ENCODE peak calls at places on chromosomes 1 and 21, in six cellular contexts. S is gastrocnemius medialis, N is A673, A is fibroblast of lung, M is psoas muscle, D is right lobe of liver. P is an unnamed sample.

GRCh38 chr1:95021794-95022193 is 51.0 kb downstream of the ALG14 start:
- DNase-seq in S (no peak), N (no peak), A (peak; percentile 66), M (no peak), D (no peak), P (no peak)

GRCh38 chr1:65844990-65845757 is 52.5 kb downstream of the PDE4B start:
- DNase-seq in S (no peak), N (no peak), A (no peak), M (no peak), D (no peak), P (no peak)

GRCh38 chr1:112549590-112549989 is 40.8 kb downstream of the WNT2B start:
- DNase-seq in S (no peak), N (no peak), A (no peak), M (no peak), D (no peak), P (no peak)

GRCh38 chr21:44987301-44987885 is 47.6 kb downstream of the SLX9 start:
- DNase-seq in S (no peak), N (no peak), A (no peak), M (no peak), D (no peak), P (no peak)

GRCh38 chr1:3409737-3410434 is 44.6 kb upstream of the ARHGEF16 start:
- DNase-seq in S (no peak), N (peak; percentile 49), A (peak; percentile 57), M (peak; percentile 39), D (no peak), P (peak; percentile 71)

GRCh38 chr1:23101891-23102688 is 66.6 kb downstream of the LUZP1 start:
- DNase-seq in S (no peak), N (peak; percentile 37), A (peak; percentile 66), M (no peak), D (no peak), P (no peak)

GRCh38 chr1:5960336-5960735 is 31.9 kb downstream of the NPHP4 start:
- DNase-seq in S (no peak), N (no peak), A (no peak), M (peak; percentile 5), D (no peak), P (peak; percentile 32)

GRCh38 chr1:35931424-35932157 is 686 bp downstream of the AGO3 start:
- DNase-seq in S (peak; percentile 19), N (peak; percentile 29), A (peak; percentile 8), M (no peak), D (peak; percentile 63), P (peak; percentile 56)

GRCh38 chr1:66331641-66332523 is 202.1 kb upstream of the SGIP1 start:
- DNase-seq in S (peak; percentile 83), N (peak; percentile 89), A (peak; percentile 85), M (peak; percentile 78), D (peak; percentile 74), P (peak; percentile 51)

GRCh38 chr1:5564578-5565257 is 427.5 kb downstream of the NPHP4 start:
- DNase-seq in S (no peak), N (no peak), A (no peak), M (no peak), D (no peak), P (no peak)

GRCh38 chr1:113946668-113947387 is 17.7 kb downstream of the HIPK1 start:
- DNase-seq in S (no peak), N (no peak), A (peak; percentile 36), M (no peak), D (no peak), P (no peak)

GRCh38 chr1:167797005-167797404 is 75.2 kb downstream of the MPZL1 start:
- DNase-seq in S (peak; percentile 82), N (peak; percentile 62), A (peak; percentile 94), M (peak; percentile 75), D (no peak), P (no peak)

GRCh38 chr1:50422675-50422945 is 633 bp downstream of the DMRTA2 start:
- DNase-seq in S (no peak), N (no peak), A (no peak), M (no peak), D (no peak), P (no peak)

GRCh38 chr1:195717651-195718050 is 890.6 kb downstream of the KCNT2 start:
- DNase-seq in S (no peak), N (peak; percentile 24), A (peak; percentile 14), M (no peak), D (no peak), P (no peak)

GRCh38 chr21:36630485-36631206 is 68.3 kb upstream of the SIM2 start:
- DNase-seq in S (peak; percentile 40), N (peak; percentile 66), A (peak; percentile 15), M (peak; percentile 46), D (peak; percentile 65), P (peak; percentile 64)

GRCh38 chr1:226987179-226987536 is 47.1 kb downstream of the COQ8A start:
- DNase-seq in S (peak; percentile 36), N (no peak), A (no peak), M (no peak), D (no peak), P (no peak)

GRCh38 chr21:43333301-43334062 is 93.4 kb downstream of the SIK1 start:
- DNase-seq in S (no peak), N (no peak), A (peak; percentile 92), M (peak; percentile 69), D (no peak), P (no peak)

GRCh38 chr1:228494970-228495853 is 8.0 kb downstream of the RNF187 start:
- DNase-seq in S (no peak), N (no peak), A (no peak), M (no peak), D (no peak), P (no peak)

GRCh38 chr1:8871965-8872399 is 6.5 kb downstream of the ENO1 start:
- DNase-seq in S (no peak), N (no peak), A (peak; percentile 58), M (no peak), D (no peak), P (no peak)

GRCh38 chr1:24315391-24315790 is 3.8 kb upstream of the GRHL3 start:
- DNase-seq in S (no peak), N (no peak), A (no peak), M (no peak), D (no peak), P (no peak)

GRCh38 chr1:2985121-2985561 is 36.1 kb upstream of the ACTRT2 start:
- DNase-seq in S (no peak), N (no peak), A (no peak), M (no peak), D (peak; percentile 32), P (no peak)

GRCh38 chr1:156052862-156053769 is 482 bp downstream of the UBQLN4 start:
- DNase-seq in S (peak; percentile 31), N (peak; percentile 85), A (peak; percentile 68), M (peak; percentile 67), D (peak; percentile 67), P (peak; percentile 81)

GRCh38 chr21:29265690-29266479 is 32.8 kb upstream of the BACH1 start:
- DNase-seq in S (no peak), N (peak; percentile 54), A (no peak), M (no peak), D (no peak), P (no peak)

GRCh38 chr1:152515454-152515823 is 1.2 kb downstream of the CRCT1 start:
- DNase-seq in S (no peak), N (peak; percentile 15), A (peak; percentile 41), M (no peak), D (no peak), P (no peak)

GRCh38 chr1:173532237-173532636 is 55.1 kb downstream of the PRDX6 start:
- DNase-seq in S (no peak), N (no peak), A (no peak), M (no peak), D (no peak), P (no peak)

GRCh38 chr21:46005081-46005480 is 23.5 kb downstream of the COL6A1 start:
- DNase-seq in S (no peak), N (no peak), A (no peak), M (no peak), D (no peak), P (peak; percentile 13)

GRCh38 chr1:7813677-7814373 is 29.7 kb downstream of the PER3 start:
- DNase-seq in S (no peak), N (no peak), A (no peak), M (no peak), D (no peak), P (no peak)

GRCh38 chr1:8976896-8977295 is 31.2 kb downstream of the CA6 start:
- DNase-seq in S (no peak), N (no peak), A (peak; percentile 39), M (no peak), D (no peak), P (peak; percentile 87)

GRCh38 chr1:26330276-26330675 is 12.5 kb downstream of the CD52 start:
- DNase-seq in S (no peak), N (no peak), A (no peak), M (no peak), D (no peak), P (no peak)

GRCh38 chr1:147509786-147510360 is 31.4 kb upstream of the BCL9 start:
- DNase-seq in S (no peak), N (no peak), A (no peak), M (no peak), D (no peak), P (no peak)

GRCh38 chr1:25556791-25557476 is 13.5 kb downstream of the LDLRAP1 start:
- DNase-seq in S (no peak), N (no peak), A (peak; percentile 57), M (no peak), D (no peak), P (no peak)

GRCh38 chr1:160101717-160102522 is 3.5 kb upstream of the IGSF8 start:
- DNase-seq in S (no peak), N (no peak), A (no peak), M (no peak), D (no peak), P (no peak)

GRCh38 chr1:3012511-3013291 is 8.6 kb upstream of the ACTRT2 start:
- DNase-seq in S (peak; percentile 12), N (peak; percentile 40), A (peak; percentile 2), M (peak; percentile 57), D (no peak), P (peak; percentile 69)

GRCh38 chr1:32742956-32743355 is 40.4 kb upstream of the SYNC start:
- DNase-seq in S (no peak), N (no peak), A (no peak), M (no peak), D (no peak), P (peak; percentile 67)
- H3K4me1 ChIP-seq in S (peaks cover 6% of the 10 kb centered on the region), N (no peaks in the 10 kb centered on the region), A (peaks cover 12% of the 10 kb centered on the region), M (peaks cover 18% of the 10 kb centered on the region), D (peaks cover 14% of the 10 kb centered on the region), P (peaks cover 6% of the 10 kb centered on the region)

DNA sequence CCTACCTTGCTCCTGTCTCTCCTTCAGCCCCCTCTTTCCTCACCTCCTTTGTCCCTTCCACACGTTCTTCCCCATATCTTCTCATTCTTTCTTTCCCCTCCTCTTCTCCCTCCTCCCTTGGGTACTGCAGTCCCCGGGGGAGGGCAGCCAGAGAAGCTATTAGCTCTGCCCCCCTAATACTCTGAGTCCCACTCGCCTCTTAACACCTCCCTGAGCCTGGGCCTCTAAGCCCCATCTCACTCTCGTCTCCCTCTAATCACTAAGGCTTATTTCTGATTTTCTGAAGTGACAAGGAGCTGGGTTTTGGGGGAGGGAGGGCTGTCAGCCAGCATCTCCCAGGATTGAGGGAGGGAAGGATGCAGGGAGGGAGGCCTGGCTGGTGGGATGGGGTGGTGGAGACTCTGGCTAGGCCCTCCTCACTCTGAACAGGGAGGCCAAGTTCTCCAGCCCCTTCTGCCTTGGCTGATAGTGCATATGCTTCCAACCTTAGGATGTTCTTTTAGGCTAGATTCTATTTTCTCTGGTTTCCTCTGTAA is 25.6 kb upstream of the DMBX1 start:
- DNase-seq in S (no peak), N (peak; percentile 18), A (no peak), M (no peak), D (no peak), P (no peak)
- H3K4me1 ChIP-seq in S (peaks cover 3% of the 10 kb centered on the region), N (peaks cover 47% of the 10 kb centered on the region), A (peaks cover 2% of the 10 kb centered on the region), M (no peaks in the 10 kb centered on the region), D (no peaks in the 10 kb centered on the region), P (peaks cover 14% of the 10 kb centered on the region)

GRCh38 chr21:38725196-38726157 is 80.3 kb upstream of the ETS2 start:
- DNase-seq in S (no peak), N (no peak), A (no peak), M (no peak), D (no peak), P (no peak)
- H3K4me1 ChIP-seq in S (no peaks in the 10 kb centered on the region), N (no peaks in the 10 kb centered on the region), A (peaks cover 3% of the 10 kb centered on the region), M (no peaks in the 10 kb centered on the region), D (no peaks in the 10 kb centered on the region), P (no peaks in the 10 kb centered on the region)

GRCh38 chr1:91729621-91730348 is 156.2 kb downstream of the TGFBR3 start:
- DNase-seq in S (no peak), N (no peak), A (no peak), M (no peak), D (no peak), P (no peak)
- H3K4me1 ChIP-seq in S (peaks cover 67% of the 10 kb centered on the region), N (peaks cover 6% of the 10 kb centered on the region), A (peaks cover 29% of the 10 kb centered on the region), M (peaks cover 40% of the 10 kb centered on the region), D (peaks cover 20% of the 10 kb centered on the region), P (no peaks in the 10 kb centered on the region)